ENCODE peak calls at places on chromosome 19, in nine cellular contexts. Q is astrocyte, Z is A673, V is SK-N-MC, N is neural progenitor cell, S is hepatocyte, K is GM23338, B is mammary epithelial cell, L is fibroblast of lung. O is an unnamed sample.

GRCh38 chr19:18488838-18489626 is 32.8 kb downstream of the ELL start:
- DNase-seq in B (no peak), N (peak; percentile 81), Z (no peak), V (no peak), S (peak; percentile 77), L (no peak), Q (no peak), K (peak; percentile 85), O (no peak)

GRCh38 chr19:11479090-11479469 is 1.8 kb downstream of the ELAVL3 start:
- DNase-seq in V (no peak), B (no peak), Z (no peak), N (no peak), Q (no peak), S (no peak), K (no peak), L (no peak), O (no peak)

GRCh38 chr19:28313633-28314032 is 899.3 kb downstream of the UQCRFS1 start:
- DNase-seq in K (no peak), Z (peak; percentile 85), B (peak; percentile 48), V (peak; percentile 12), S (no peak), N (no peak), L (peak; percentile 2), Q (peak; percentile 99), O (no peak)

GRCh38 chr19:8526345-8527062 is 12.5 kb upstream of the ZNF414 start:
- DNase-seq in L (peak; percentile 90), Z (peak; percentile 94), S (peak; percentile 96), V (no peak), Q (peak; percentile 82), K (peak; percentile 97), N (peak; percentile 96), B (peak; percentile 81), O (peak; percentile 91)

GRCh38 chr19:33090179-33090578 is 9.2 kb downstream of the GPATCH1 start:
- DNase-seq in Q (no peak), S (no peak), Z (no peak), N (no peak), L (no peak), K (peak; percentile 32), V (no peak), B (no peak), O (no peak)

GRCh38 chr19:28307460-28307859 is 905.5 kb downstream of the UQCRFS1 start:
- DNase-seq in L (no peak), Z (no peak), V (no peak), Q (peak; percentile 66), K (no peak), S (no peak), B (no peak), N (no peak), O (no peak)

GRCh38 chr19:47623921-47624391 is 15.0 kb downstream of the BICRA start:
- DNase-seq in B (peak; percentile 60), S (peak; percentile 66), N (no peak), K (no peak), Q (no peak), V (no peak), L (no peak), Z (no peak), O (no peak)

GRCh38 chr19:9565900-9566705 is 18.2 kb downstream of the ZNF121 start:
- DNase-seq in S (no peak), Z (peak; percentile 29), K (peak; percentile 56), L (peak; percentile 39), V (no peak), B (no peak), Q (peak; percentile 26), N (no peak), O (peak; percentile 56)

GRCh38 chr19:3276341-3276799 is 51.9 kb downstream of the CELF5 start:
- DNase-seq in B (peak; percentile 75), Z (peak; percentile 92), Q (no peak), L (no peak), V (no peak), N (peak; percentile 90), K (peak; percentile 95), S (peak; percentile 72), O (peak; percentile 58)

GRCh38 chr19:57348136-57348535 is 2.9 kb upstream of the ZNF304 start:
- DNase-seq in Z (no peak), Q (peak; percentile 29), V (no peak), B (peak; percentile 14), K (no peak), S (no peak), L (peak; percentile 27), N (no peak), O (no peak)

GRCh38 chr19:956747-957451 is 27.2 kb upstream of the WDR18 start:
- DNase-seq in B (no peak), S (peak; percentile 79), Z (peak; percentile 61), V (no peak), Q (peak; percentile 52), L (peak; percentile 21), K (peak; percentile 60), N (peak; percentile 91), O (peak; percentile 81)

GRCh38 chr19:40119380-40119779 is 28.6 kb upstream of the ZNF780A start:
- DNase-seq in V (no peak), Q (no peak), Z (no peak), S (no peak), K (no peak), N (no peak), B (no peak), L (no peak), O (no peak)

GRCh38 chr19:917323-918151 is at the start of gene KISS1R:
- DNase-seq in V (no peak), Q (no peak), B (no peak), L (no peak), N (peak; percentile 93), K (peak; percentile 93), Z (peak; percentile 50), S (peak; percentile 74), O (no peak)

GRCh38 chr19:4831351-4832340 is at the start of gene TICAM1:
- DNase-seq in K (peak; percentile 45), L (peak; percentile 40), Z (peak; percentile 49), V (no peak), N (no peak), Q (peak; percentile 39), B (peak; percentile 91), S (peak; percentile 87), O (peak; percentile 43)

GRCh38 chr19:1069009-1069779 is 2.2 kb downstream of the ARHGAP45 start:
- DNase-seq in Q (no peak), B (no peak), S (no peak), L (no peak), Z (no peak), V (no peak), K (no peak), N (no peak), O (no peak)

GRCh38 chr19:55075366-55075998 is at the start of gene EPS8L1:
- DNase-seq in S (peak; percentile 91), K (peak; percentile 95), B (peak; percentile 68), L (no peak), N (no peak), V (no peak), Q (no peak), Z (no peak), O (peak; percentile 92)

GRCh38 chr19:4800591-4801081 is 9.1 kb downstream of the FEM1A start:
- DNase-seq in K (no peak), N (no peak), V (no peak), Q (no peak), Z (no peak), B (peak; percentile 63), S (peak; percentile 44), L (no peak), O (peak; percentile 89)

GRCh38 chr19:18119243-18120105 is 21.9 kb downstream of the MAST3 start:
- DNase-seq in N (no peak), Z (no peak), Q (no peak), K (peak; percentile 20), S (no peak), V (no peak), B (peak; percentile 28), L (no peak), O (no peak)

GRCh38 chr19:49436381-49437017 is 4.8 kb downstream of the SLC17A7 start:
- DNase-seq in Z (no peak), Q (no peak), S (peak; percentile 51), N (peak; percentile 91), B (no peak), K (peak; percentile 99), V (no peak), L (no peak), O (no peak)
- TF ChIP-seq EZH2 in Z (no peak), Q (no peak), S (no peak), N (peak; percentile 17), B (no peak), K (peak; percentile 23), V (no peak), L (peak; percentile 92), O (no peak)

DNA sequence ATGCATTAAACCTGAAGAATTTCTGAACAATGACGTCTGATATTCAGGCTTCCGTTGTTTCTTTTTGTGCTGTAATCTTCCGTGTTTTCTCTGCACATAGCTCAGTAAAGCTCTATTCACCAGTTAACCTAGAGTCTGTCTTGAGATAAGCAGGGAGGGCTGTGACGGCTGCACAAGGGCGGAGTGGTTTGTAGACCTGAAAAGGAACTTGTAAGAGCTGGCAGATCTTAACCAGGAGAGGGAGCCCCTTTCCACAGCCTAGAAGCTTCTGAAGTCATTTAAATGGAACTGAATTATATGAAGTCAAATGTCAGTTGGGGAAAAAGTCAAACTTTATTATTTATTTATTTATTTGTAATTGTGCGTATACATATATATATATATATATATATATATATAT is 27.5 kb downstream of the DPRX start:
- DNase-seq in B (peak; percentile 9), L (no peak), Q (no peak), S (peak; percentile 88), V (no peak), K (peak; percentile 94), Z (peak; percentile 39), N (peak; percentile 80), O (peak; percentile 9)
- TF ChIP-seq EZH2 in B (no peak), L (no peak), Q (no peak), S (no peak), V (no peak), K (no peak), Z (no peak), N (no peak), O (no peak)

GRCh38 chr19:13012690-13013608 is 17.7 kb downstream of the NFIX start:
- DNase-seq in Q (peak; percentile 70), K (peak; percentile 68), N (peak; percentile 48), L (peak; percentile 81), S (peak; percentile 63), B (peak; percentile 71), V (no peak), Z (peak; percentile 39), O (peak; percentile 34)

GRCh38 chr19:13014921-13015280 is 19.6 kb downstream of the NFIX start:
- DNase-seq in V (no peak), N (no peak), L (no peak), S (no peak), Z (no peak), K (peak; percentile 45), B (no peak), Q (no peak), O (no peak)

GRCh38 chr19:13013649-13014048 is 18.4 kb downstream of the NFIX start:
- DNase-seq in B (no peak), K (no peak), Z (no peak), V (no peak), Q (no peak), S (no peak), N (no peak), L (no peak), O (no peak)

GRCh38 chr19:13015361-13016231 is 20.3 kb downstream of the NFIX start:
- DNase-seq in L (peak; percentile 55), N (peak; percentile 62), K (peak; percentile 75), Q (peak; percentile 81), V (no peak), Z (peak; percentile 40), S (no peak), B (peak; percentile 59), O (no peak)

GRCh38 chr19:13014101-13014920 is 19.0 kb downstream of the NFIX start:
- DNase-seq in B (peak; percentile 66), S (no peak), N (peak; percentile 82), Z (peak; percentile 50), L (peak; percentile 23), K (peak; percentile 70), V (no peak), Q (no peak), O (no peak)
- TF ChIP-seq EZH2 in B (no peak), S (peak; percentile 74), N (peak; percentile 93), Z (no peak), L (no peak), K (peak; percentile 95), V (no peak), Q (no peak), O (no peak)

GRCh38 chr19:39098365-39099269 is 14.4 kb downstream of the ACP7 start:
- DNase-seq in Q (no peak), L (no peak), N (no peak), B (no peak), Z (no peak), S (no peak), V (no peak), K (peak; percentile 64), O (no peak)
- TF ChIP-seq EZH2 in Q (peak; percentile 15), L (peak; percentile 64), N (no peak), B (no peak), Z (no peak), S (no peak), V (no peak), K (no peak), O (no peak)